ENCODE peak calls at places on chromosome 1, in five cellular contexts. K, N, V, J and M are unnamed samples. For H3K4me1, the result is how much of the 10 kb centered on the place peaks cover.

GRCh38 chr1:114135806-114136205 is 17.9 kb downstream of the SYT6 start:
- DNase-seq in K (no peak), N (no peak), V (no peak), J (no peak), M (no peak)

GRCh38 chr1:51729824-51730284 is 113.0 kb downstream of the OSBPL9 start:
- DNase-seq in K (no peak), N (no peak), V (peak), J (no peak), M (no peak)

GRCh38 chr1:53595906-53596305 is 136.7 kb downstream of the DMRTB1 start:
- DNase-seq in K (no peak), N (no peak), V (no peak), J (no peak), M (no peak)

GRCh38 chr1:205191127-205191577 is 20.4 kb downstream of the DSTYK start:
- DNase-seq in K (no peak), N (no peak), V (no peak), J (no peak), M (no peak)

GRCh38 chr1:220926146-220926545 is 46.9 kb downstream of the HLX start:
- DNase-seq in K (no peak), N (no peak), V (no peak), J (no peak), M (no peak)

GRCh38 chr1:188889166-188889565 is 1588.5 kb downstream of the BRINP3 start:
- DNase-seq in K (no peak), N (no peak), V (no peak), J (no peak), M (no peak)

GRCh38 chr1:64922336-64922735 is 44.0 kb downstream of the JAK1 start:
- DNase-seq in K (no peak), N (no peak), V (no peak), J (no peak), M (no peak)

GRCh38 chr1:174003867-174004266 is 18.3 kb downstream of the RC3H1 start:
- DNase-seq in K (no peak), N (no peak), V (no peak), J (no peak), M (no peak)

GRCh38 chr1:44519035-44519676 is 114.1 kb downstream of the RNF220 start:
- DNase-seq in K (no peak), N (no peak), V (no peak), J (no peak), M (no peak)

DNA sequence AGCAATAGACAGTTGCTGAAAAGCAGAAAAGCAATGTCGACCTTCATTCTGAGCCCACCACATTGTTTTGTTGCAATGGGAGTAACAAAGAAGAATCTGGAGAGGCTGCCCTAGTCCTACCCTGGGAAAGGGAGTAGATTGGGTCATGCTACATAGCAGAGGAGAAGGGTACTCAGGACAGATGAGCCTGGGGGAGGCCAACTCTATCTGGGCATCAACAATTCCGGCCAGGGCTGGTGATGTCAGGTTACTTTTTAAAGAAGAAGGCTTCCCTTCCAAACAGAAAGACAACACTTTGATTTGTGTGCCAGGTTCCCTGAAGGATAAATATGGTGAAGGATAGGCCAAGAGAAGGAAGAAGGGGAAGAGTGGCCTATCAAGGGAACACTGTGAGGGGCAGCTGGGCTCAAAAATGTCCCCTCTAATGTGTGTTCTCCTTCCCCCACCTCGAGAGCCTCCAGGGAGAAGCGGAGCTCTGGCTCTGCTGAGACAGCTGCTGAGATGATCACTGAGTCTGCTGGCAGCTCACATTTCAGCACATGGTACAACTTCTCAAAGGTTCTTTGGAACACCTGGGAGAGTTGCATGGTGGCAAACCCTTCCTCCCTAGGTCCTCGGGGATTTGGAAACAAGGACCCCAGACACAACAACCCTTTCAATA is 3.2 kb upstream of the ADIPOR1 start:
- DNase-seq in K (no peak), N (no peak), V (no peak), J (no peak), M (no peak)
- H3K4me1 ChIP-seq in K (under half), N (under half), V (under half), J (under half), M (under half)

GRCh38 chr1:153537376-153537730 is 1.6 kb upstream of the S100A6 start:
- DNase-seq in K (no peak), N (no peak), V (no peak), J (no peak), M (no peak)
- H3K4me1 ChIP-seq in K (half or more), N (under half), V (half or more), J (under half), M (under half)

DNA sequence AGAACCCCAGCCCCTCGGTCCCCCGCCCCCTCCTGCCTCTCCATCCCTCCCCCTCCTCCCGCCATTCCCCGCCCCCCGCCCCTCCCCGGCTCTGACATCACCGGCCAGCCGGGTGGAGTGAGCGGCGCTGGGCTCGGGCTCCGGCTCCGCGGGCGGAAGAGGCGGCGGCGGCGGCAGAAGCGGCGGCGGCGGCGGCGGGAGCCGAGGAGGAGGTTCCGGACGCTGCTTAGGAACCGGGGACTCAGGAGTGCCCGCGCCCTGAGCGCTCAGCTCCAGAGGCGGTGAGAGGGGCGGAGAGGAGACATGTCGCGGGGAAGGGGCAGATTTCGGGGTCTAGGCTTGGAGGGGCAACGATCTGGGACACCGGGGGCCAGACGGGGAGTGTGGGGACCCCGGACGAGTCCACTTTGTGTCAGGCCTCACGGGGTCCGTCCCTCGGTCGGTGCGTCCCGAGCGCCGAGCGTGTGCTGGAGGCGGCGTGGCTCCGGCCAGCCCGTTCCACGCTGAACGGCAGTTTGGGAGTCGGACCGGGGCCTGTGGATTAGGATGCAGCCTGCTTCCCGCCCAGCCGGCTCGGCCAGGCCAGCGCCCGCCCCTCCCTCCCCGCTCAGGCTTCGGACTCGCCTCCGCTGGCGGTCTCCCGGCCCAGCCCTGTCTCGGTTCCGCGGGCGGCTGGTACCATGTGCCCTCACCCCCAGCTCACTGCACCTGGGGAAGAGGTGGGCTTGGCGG is at the start of gene PEA15:
- DNase-seq in K (peak), N (peak), V (peak), J (no peak), M (peak)
- H3K4me1 ChIP-seq in K (half or more), N (under half), V (under half), J (under half), M (under half)

DNA sequence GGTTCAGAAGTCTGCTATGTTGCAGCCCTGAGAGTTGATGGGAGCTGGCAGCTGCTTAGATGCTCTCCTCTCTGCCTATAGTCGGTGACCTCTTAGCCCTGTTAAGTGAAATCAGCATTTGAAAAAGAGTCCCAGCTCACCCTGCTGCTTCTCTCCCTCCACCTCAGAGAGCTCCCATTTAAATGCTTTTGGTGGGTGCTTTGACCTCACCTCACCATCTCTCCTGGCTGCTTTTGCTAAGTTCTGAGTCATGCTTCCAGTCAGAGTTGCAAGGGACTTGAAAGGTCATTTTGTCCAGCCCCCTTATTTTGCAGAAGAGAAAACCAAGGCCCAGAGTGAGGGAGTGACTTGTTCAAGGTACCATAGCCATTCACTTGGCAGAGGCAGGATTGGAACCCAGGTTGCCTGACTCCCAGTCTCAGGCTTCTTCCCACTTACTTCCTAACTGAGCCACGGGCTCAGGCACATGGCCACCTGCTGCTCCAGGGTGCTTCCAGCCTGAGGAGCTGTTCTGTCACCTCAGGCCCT is 3.3 kb downstream of the MAPKAPK2 start:
- DNase-seq in K (no peak), N (no peak), V (no peak), J (peak), M (no peak)
- H3K4me1 ChIP-seq in K (half or more), N (half or more), V (half or more), J (under half), M (under half)

GRCh38 chr1:41626616-41627375 is 142.3 kb upstream of the EDN2 start:
- DNase-seq in K (no peak), N (peak), V (peak), J (no peak), M (no peak)
- H3K4me1 ChIP-seq in K (under half), N (half or more), V (under half), J (under half), M (under half)

GRCh38 chr1:60388092-60388987 is 314.8 kb upstream of the C1orf87 start:
- DNase-seq in K (no peak), N (no peak), V (no peak), J (no peak), M (no peak)
- H3K4me1 ChIP-seq in K (under half), N (under half), V (under half), J (under half), M (under half)

DNA sequence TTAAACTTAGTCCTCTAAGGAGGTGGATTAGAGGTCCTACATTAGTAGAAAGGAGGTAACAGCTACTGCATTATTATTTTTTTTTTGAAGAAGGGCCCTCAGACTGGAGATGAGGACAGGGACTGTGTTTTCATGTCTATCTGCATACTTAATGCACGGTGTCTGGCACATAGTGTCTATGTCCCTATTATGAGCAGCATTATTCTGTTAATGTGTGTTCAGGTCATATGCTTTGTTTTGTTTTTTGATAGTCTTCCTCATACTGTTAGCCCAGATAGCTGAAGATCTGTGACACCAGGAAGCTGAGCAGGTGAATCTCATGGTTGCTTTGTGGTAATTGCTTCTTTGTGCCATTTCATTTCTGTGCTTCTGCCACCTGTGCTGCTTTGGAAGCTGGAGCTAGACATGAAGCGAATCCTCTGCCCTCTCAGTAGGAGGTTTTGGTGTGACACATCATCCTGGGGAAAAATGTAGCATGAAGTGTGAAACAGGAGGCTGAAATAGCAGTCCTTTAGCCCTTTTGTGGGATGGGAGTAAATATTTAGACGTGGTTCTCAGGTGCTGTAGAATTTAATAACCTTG is 15.8 kb downstream of the SMAP2 start:
- DNase-seq in K (no peak), N (no peak), V (no peak), J (no peak), M (no peak)
- H3K4me1 ChIP-seq in K (half or more), N (under half), V (under half), J (under half), M (under half)